ENCODE peak calls at places on chromosomes 12 and 14, in ten cellular contexts. One of them, this sample, is unnamed.

GRCh38 chr12:76588881-76589565 is 29.5 kb upstream of the OSBPL8 start:
- DNase-seq in heart right ventricle: no peak
- DNase-seq in psoas muscle: no peak
- DNase-seq in OCI-LY7: no peak
- DNase-seq in EL: peak
- DNase-seq in A549: no peak
- DNase-seq in stimulated activated CD8-positive, alpha-beta memory T cell treated with anti-CD3 and anti-CD28 coated beads, Interleukin-4, amount 100 ng/mL, for 1 hour: no peak
- DNase-seq in COR-L47: no peak
- DNase-seq in ELR: peak
- DNase-seq in astrocyte of the cerebellum: no peak
- DNase-seq in this sample: peak

GRCh38 chr14:103231376-103232019 is 102.5 kb upstream of the EIF5 start:
- DNase-seq in heart right ventricle: no peak
- DNase-seq in psoas muscle: no peak
- DNase-seq in OCI-LY7: no peak
- DNase-seq in EL: no peak
- DNase-seq in A549: no peak
- DNase-seq in stimulated activated CD8-positive, alpha-beta memory T cell treated with anti-CD3 and anti-CD28 coated beads, Interleukin-4, amount 100 ng/mL, for 1 hour: no peak
- DNase-seq in COR-L47: no peak
- DNase-seq in ELR: no peak
- DNase-seq in astrocyte of the cerebellum: no peak
- DNase-seq in this sample: no peak

GRCh38 chr12:101925352-101925751 is 48.0 kb downstream of the DRAM1 start:
- DNase-seq in heart right ventricle: peak
- DNase-seq in psoas muscle: peak
- DNase-seq in OCI-LY7: no peak
- DNase-seq in EL: peak
- DNase-seq in A549: peak
- DNase-seq in stimulated activated CD8-positive, alpha-beta memory T cell treated with anti-CD3 and anti-CD28 coated beads, Interleukin-4, amount 100 ng/mL, for 1 hour: no peak
- DNase-seq in COR-L47: no peak
- DNase-seq in ELR: peak
- DNase-seq in astrocyte of the cerebellum: peak
- DNase-seq in this sample: peak

GRCh38 chr12:725076-725475 is 27.3 kb upstream of the WNK1 start:
- DNase-seq in heart right ventricle: no peak
- DNase-seq in psoas muscle: no peak
- DNase-seq in OCI-LY7: no peak
- DNase-seq in EL: no peak
- DNase-seq in A549: no peak
- DNase-seq in stimulated activated CD8-positive, alpha-beta memory T cell treated with anti-CD3 and anti-CD28 coated beads, Interleukin-4, amount 100 ng/mL, for 1 hour: no peak
- DNase-seq in COR-L47: no peak
- DNase-seq in ELR: no peak
- DNase-seq in astrocyte of the cerebellum: no peak
- DNase-seq in this sample: no peak

GRCh38 chr12:131920157-131920508 is 8.9 kb upstream of the PUS1 start:
- DNase-seq in heart right ventricle: no peak
- DNase-seq in psoas muscle: no peak
- DNase-seq in OCI-LY7: no peak
- DNase-seq in EL: no peak
- DNase-seq in A549: no peak
- DNase-seq in stimulated activated CD8-positive, alpha-beta memory T cell treated with anti-CD3 and anti-CD28 coated beads, Interleukin-4, amount 100 ng/mL, for 1 hour: no peak
- DNase-seq in COR-L47: no peak
- DNase-seq in ELR: no peak
- DNase-seq in astrocyte of the cerebellum: no peak
- DNase-seq in this sample: no peak

GRCh38 chr12:87756111-87756510 is 273.1 kb downstream of the C12orf50 start:
- DNase-seq in heart right ventricle: no peak
- DNase-seq in psoas muscle: no peak
- DNase-seq in OCI-LY7: no peak
- DNase-seq in EL: peak
- DNase-seq in A549: peak
- DNase-seq in stimulated activated CD8-positive, alpha-beta memory T cell treated with anti-CD3 and anti-CD28 coated beads, Interleukin-4, amount 100 ng/mL, for 1 hour: no peak
- DNase-seq in COR-L47: no peak
- DNase-seq in ELR: peak
- DNase-seq in astrocyte of the cerebellum: peak
- DNase-seq in this sample: peak

GRCh38 chr12:130041983-130042812 is 120.1 kb upstream of the FZD10 start:
- DNase-seq in heart right ventricle: no peak
- DNase-seq in psoas muscle: peak
- DNase-seq in OCI-LY7: no peak
- DNase-seq in EL: no peak
- DNase-seq in A549: peak
- DNase-seq in stimulated activated CD8-positive, alpha-beta memory T cell treated with anti-CD3 and anti-CD28 coated beads, Interleukin-4, amount 100 ng/mL, for 1 hour: no peak
- DNase-seq in COR-L47: no peak
- DNase-seq in ELR: no peak
- DNase-seq in astrocyte of the cerebellum: no peak
- DNase-seq in this sample: peak

GRCh38 chr12:125143491-125143890 is 78.3 kb downstream of the AACS start:
- DNase-seq in heart right ventricle: peak
- DNase-seq in psoas muscle: no peak
- DNase-seq in OCI-LY7: no peak
- DNase-seq in EL: peak
- DNase-seq in A549: no peak
- DNase-seq in stimulated activated CD8-positive, alpha-beta memory T cell treated with anti-CD3 and anti-CD28 coated beads, Interleukin-4, amount 100 ng/mL, for 1 hour: no peak
- DNase-seq in COR-L47: no peak
- DNase-seq in ELR: peak
- DNase-seq in astrocyte of the cerebellum: no peak
- DNase-seq in this sample: peak

GRCh38 chr14:105926415-105927093 is 400.2 kb downstream of the TMEM121 start:
- DNase-seq in heart right ventricle: no peak
- DNase-seq in psoas muscle: peak
- DNase-seq in OCI-LY7: no peak
- DNase-seq in EL: no peak
- DNase-seq in A549: no peak
- DNase-seq in stimulated activated CD8-positive, alpha-beta memory T cell treated with anti-CD3 and anti-CD28 coated beads, Interleukin-4, amount 100 ng/mL, for 1 hour: no peak
- DNase-seq in COR-L47: no peak
- DNase-seq in ELR: no peak
- DNase-seq in astrocyte of the cerebellum: no peak
- DNase-seq in this sample: no peak

GRCh38 chr12:131774576-131774975 is 53.6 kb upstream of the MMP17 start:
- DNase-seq in heart right ventricle: no peak
- DNase-seq in psoas muscle: no peak
- DNase-seq in OCI-LY7: no peak
- DNase-seq in EL: no peak
- DNase-seq in A549: no peak
- DNase-seq in stimulated activated CD8-positive, alpha-beta memory T cell treated with anti-CD3 and anti-CD28 coated beads, Interleukin-4, amount 100 ng/mL, for 1 hour: no peak
- DNase-seq in COR-L47: no peak
- DNase-seq in ELR: no peak
- DNase-seq in astrocyte of the cerebellum: peak
- DNase-seq in this sample: no peak

GRCh38 chr14:35416108-35416750 is 11.7 kb upstream of the NFKBIA start:
- DNase-seq in heart right ventricle: no peak
- DNase-seq in psoas muscle: no peak
- DNase-seq in OCI-LY7: no peak
- DNase-seq in EL: peak
- DNase-seq in A549: no peak
- DNase-seq in stimulated activated CD8-positive, alpha-beta memory T cell treated with anti-CD3 and anti-CD28 coated beads, Interleukin-4, amount 100 ng/mL, for 1 hour: no peak
- DNase-seq in COR-L47: no peak
- DNase-seq in ELR: peak
- DNase-seq in astrocyte of the cerebellum: no peak
- DNase-seq in this sample: no peak

GRCh38 chr14:71711619-71712018 is 220.6 kb upstream of the RGS6 start:
- DNase-seq in heart right ventricle: no peak
- DNase-seq in psoas muscle: no peak
- DNase-seq in OCI-LY7: no peak
- DNase-seq in EL: peak
- DNase-seq in A549: no peak
- DNase-seq in stimulated activated CD8-positive, alpha-beta memory T cell treated with anti-CD3 and anti-CD28 coated beads, Interleukin-4, amount 100 ng/mL, for 1 hour: no peak
- DNase-seq in COR-L47: no peak
- DNase-seq in ELR: peak
- DNase-seq in astrocyte of the cerebellum: peak
- DNase-seq in this sample: peak

GRCh38 chr12:94571556-94571955 is 78.8 kb downstream of the TMCC3 start:
- DNase-seq in heart right ventricle: peak
- DNase-seq in psoas muscle: no peak
- DNase-seq in OCI-LY7: no peak
- DNase-seq in EL: peak
- DNase-seq in A549: peak
- DNase-seq in stimulated activated CD8-positive, alpha-beta memory T cell treated with anti-CD3 and anti-CD28 coated beads, Interleukin-4, amount 100 ng/mL, for 1 hour: no peak
- DNase-seq in COR-L47: peak
- DNase-seq in ELR: peak
- DNase-seq in astrocyte of the cerebellum: peak
- DNase-seq in this sample: peak